ENCODE peak calls at places on chromosomes 5 and 9, in five cellular contexts. One of them, this sample, is unnamed.

GRCh38 chr9:128987800-128988199 is 40.3 kb downstream of the NUP188 start:
- DNase-seq in vagina: no peak
- DNase-seq in right lobe of liver: no peak
- DNase-seq in astrocyte of the cerebellum: peak
- DNase-seq in cardiac fibroblast: peak
- DNase-seq in this sample: peak

GRCh38 chr5:43312699-43313034 is 545 bp downstream of the HMGCS1 start:
- DNase-seq in vagina: no peak
- DNase-seq in right lobe of liver: no peak
- DNase-seq in astrocyte of the cerebellum: no peak
- DNase-seq in cardiac fibroblast: no peak
- DNase-seq in this sample: no peak

GRCh38 chr9:14752871-14753270 is 30.3 kb upstream of the CER1 start:
- DNase-seq in vagina: no peak
- DNase-seq in right lobe of liver: no peak
- DNase-seq in astrocyte of the cerebellum: no peak
- DNase-seq in cardiac fibroblast: no peak
- DNase-seq in this sample: no peak

GRCh38 chr9:92963831-92964606 is 16.7 kb downstream of the FGD3 start:
- DNase-seq in vagina: no peak
- DNase-seq in right lobe of liver: peak
- DNase-seq in astrocyte of the cerebellum: no peak
- DNase-seq in cardiac fibroblast: no peak
- DNase-seq in this sample: no peak

GRCh38 chr5:133428072-133428660 is 184.2 kb downstream of the FSTL4 start:
- DNase-seq in vagina: peak
- DNase-seq in right lobe of liver: no peak
- DNase-seq in astrocyte of the cerebellum: no peak
- DNase-seq in cardiac fibroblast: no peak
- DNase-seq in this sample: no peak

GRCh38 chr5:161040818-161041217 is 188.8 kb upstream of the ATP10B start:
- DNase-seq in vagina: no peak
- DNase-seq in right lobe of liver: no peak
- DNase-seq in astrocyte of the cerebellum: no peak
- DNase-seq in cardiac fibroblast: no peak
- DNase-seq in this sample: no peak

GRCh38 chr9:84153885-84154284 is 173.3 kb downstream of the RMI1 start:
- DNase-seq in vagina: no peak
- DNase-seq in right lobe of liver: no peak
- DNase-seq in astrocyte of the cerebellum: no peak
- DNase-seq in cardiac fibroblast: peak
- DNase-seq in this sample: no peak

GRCh38 chr9:129178983-129179382 is 922 bp upstream of the IER5L start:
- DNase-seq in vagina: no peak
- DNase-seq in right lobe of liver: no peak
- DNase-seq in astrocyte of the cerebellum: no peak
- DNase-seq in cardiac fibroblast: no peak
- DNase-seq in this sample: no peak

GRCh38 chr9:37943329-37944265 is 39.7 kb upstream of the SLC25A51 start:
- DNase-seq in vagina: no peak
- DNase-seq in right lobe of liver: no peak
- DNase-seq in astrocyte of the cerebellum: peak
- DNase-seq in cardiac fibroblast: peak
- DNase-seq in this sample: peak

GRCh38 chr5:81397169-81397568 is 3.2 kb upstream of the ACOT12 start:
- DNase-seq in vagina: no peak
- DNase-seq in right lobe of liver: peak
- DNase-seq in astrocyte of the cerebellum: no peak
- DNase-seq in cardiac fibroblast: peak
- DNase-seq in this sample: no peak

GRCh38 chr5:174571662-174572397 is 152.6 kb upstream of the MSX2 start:
- DNase-seq in vagina: no peak
- DNase-seq in right lobe of liver: no peak
- DNase-seq in astrocyte of the cerebellum: peak
- DNase-seq in cardiac fibroblast: peak
- DNase-seq in this sample: peak

GRCh38 chr5:180648658-180649296 is 623 bp downstream of the FLT4 start:
- DNase-seq in vagina: no peak
- DNase-seq in right lobe of liver: peak
- DNase-seq in astrocyte of the cerebellum: no peak
- DNase-seq in cardiac fibroblast: no peak
- DNase-seq in this sample: no peak

GRCh38 chr9:72362680-72363139 is 2.3 kb downstream of the ZFAND5 start:
- DNase-seq in vagina: peak
- DNase-seq in right lobe of liver: peak
- DNase-seq in astrocyte of the cerebellum: no peak
- DNase-seq in cardiac fibroblast: peak
- DNase-seq in this sample: no peak

GRCh38 chr9:72365525-72366256 is 683 bp upstream of the ZFAND5 start:
- DNase-seq in vagina: peak
- DNase-seq in right lobe of liver: peak
- DNase-seq in astrocyte of the cerebellum: peak
- DNase-seq in cardiac fibroblast: peak
- DNase-seq in this sample: peak

GRCh38 chr9:72363226-72363625 is 1.8 kb downstream of the ZFAND5 start:
- DNase-seq in vagina: no peak
- DNase-seq in right lobe of liver: no peak
- DNase-seq in astrocyte of the cerebellum: no peak
- DNase-seq in cardiac fibroblast: no peak
- DNase-seq in this sample: no peak

GRCh38 chr9:72363908-72364678 is 915 bp downstream of the ZFAND5 start:
- DNase-seq in vagina: no peak
- DNase-seq in right lobe of liver: peak
- DNase-seq in astrocyte of the cerebellum: no peak
- DNase-seq in cardiac fibroblast: peak
- DNase-seq in this sample: no peak

GRCh38 chr9:72364679-72365524 is at the start of gene ZFAND5:
- DNase-seq in vagina: peak
- DNase-seq in right lobe of liver: peak
- DNase-seq in astrocyte of the cerebellum: peak
- DNase-seq in cardiac fibroblast: peak
- DNase-seq in this sample: peak
- TF ChIP-seq CTCF in vagina: no peak
- TF ChIP-seq CTCF in right lobe of liver: no peak
- TF ChIP-seq CTCF in astrocyte of the cerebellum: no peak
- TF ChIP-seq CTCF in cardiac fibroblast: no peak
- TF ChIP-seq CTCF in this sample: no peak

GRCh38 chr9:3239240-3239639 is 286.6 kb downstream of the RFX3 start:
- DNase-seq in vagina: no peak
- DNase-seq in right lobe of liver: no peak
- DNase-seq in astrocyte of the cerebellum: no peak
- DNase-seq in cardiac fibroblast: no peak
- DNase-seq in this sample: no peak

GRCh38 chr9:3243676-3244075 is 282.1 kb downstream of the RFX3 start:
- DNase-seq in vagina: no peak
- DNase-seq in right lobe of liver: no peak
- DNase-seq in astrocyte of the cerebellum: no peak
- DNase-seq in cardiac fibroblast: no peak
- DNase-seq in this sample: no peak

GRCh38 chr9:3238241-3238640 is 287.6 kb downstream of the RFX3 start:
- DNase-seq in vagina: no peak
- DNase-seq in right lobe of liver: no peak
- DNase-seq in astrocyte of the cerebellum: no peak
- DNase-seq in cardiac fibroblast: no peak
- DNase-seq in this sample: no peak

GRCh38 chr9:3241290-3241689 is 284.5 kb downstream of the RFX3 start:
- DNase-seq in vagina: no peak
- DNase-seq in right lobe of liver: no peak
- DNase-seq in astrocyte of the cerebellum: peak
- DNase-seq in cardiac fibroblast: no peak
- DNase-seq in this sample: no peak

GRCh38 chr9:3240651-3241268 is 285.0 kb downstream of the RFX3 start:
- DNase-seq in vagina: no peak
- DNase-seq in right lobe of liver: peak
- DNase-seq in astrocyte of the cerebellum: peak
- DNase-seq in cardiac fibroblast: peak
- DNase-seq in this sample: peak
- TF ChIP-seq CTCF in vagina: peak
- TF ChIP-seq CTCF in right lobe of liver: peak
- TF ChIP-seq CTCF in astrocyte of the cerebellum: peak
- TF ChIP-seq CTCF in cardiac fibroblast: peak
- TF ChIP-seq CTCF in this sample: peak

GRCh38 chr5:135750506-135750905 is 84.0 kb upstream of the SLC25A48 start:
- DNase-seq in vagina: no peak
- DNase-seq in right lobe of liver: no peak
- DNase-seq in astrocyte of the cerebellum: no peak
- DNase-seq in cardiac fibroblast: no peak
- DNase-seq in this sample: no peak
- TF ChIP-seq CTCF in vagina: no peak
- TF ChIP-seq CTCF in right lobe of liver: no peak
- TF ChIP-seq CTCF in astrocyte of the cerebellum: peak
- TF ChIP-seq CTCF in cardiac fibroblast: no peak
- TF ChIP-seq CTCF in this sample: peak

DNA sequence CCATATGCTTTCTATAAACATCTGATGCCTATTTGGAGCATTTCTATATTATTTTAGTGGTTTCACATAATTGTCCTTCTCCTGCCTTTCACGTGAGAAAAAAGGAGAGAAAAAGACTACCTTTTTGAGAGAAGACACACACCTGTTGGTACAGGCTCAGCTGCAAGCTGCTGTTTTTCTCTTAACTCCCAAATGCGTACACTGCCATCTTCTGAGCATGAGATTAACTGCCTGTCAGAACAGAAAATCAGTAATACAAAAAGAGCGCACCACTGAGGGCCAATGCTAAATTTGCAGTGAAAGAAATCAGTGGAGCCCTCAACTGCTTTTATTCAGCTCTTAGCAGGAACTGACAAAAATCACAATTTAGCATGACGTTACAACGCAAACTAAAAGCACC is 54.9 kb downstream of the WDR41 start:
- DNase-seq in vagina: no peak
- DNase-seq in right lobe of liver: no peak
- DNase-seq in astrocyte of the cerebellum: no peak
- DNase-seq in cardiac fibroblast: no peak
- DNase-seq in this sample: no peak
- TF ChIP-seq CTCF in vagina: no peak
- TF ChIP-seq CTCF in right lobe of liver: peak
- TF ChIP-seq CTCF in astrocyte of the cerebellum: no peak
- TF ChIP-seq CTCF in cardiac fibroblast: no peak
- TF ChIP-seq CTCF in this sample: peak

GRCh38 chr5:74201334-74202081 is 439.0 kb downstream of the ENC1 start:
- DNase-seq in vagina: no peak
- DNase-seq in right lobe of liver: no peak
- DNase-seq in astrocyte of the cerebellum: peak
- DNase-seq in cardiac fibroblast: peak
- DNase-seq in this sample: no peak
- TF ChIP-seq CTCF in vagina: no peak
- TF ChIP-seq CTCF in right lobe of liver: no peak
- TF ChIP-seq CTCF in astrocyte of the cerebellum: peak
- TF ChIP-seq CTCF in cardiac fibroblast: no peak
- TF ChIP-seq CTCF in this sample: no peak

DNA sequence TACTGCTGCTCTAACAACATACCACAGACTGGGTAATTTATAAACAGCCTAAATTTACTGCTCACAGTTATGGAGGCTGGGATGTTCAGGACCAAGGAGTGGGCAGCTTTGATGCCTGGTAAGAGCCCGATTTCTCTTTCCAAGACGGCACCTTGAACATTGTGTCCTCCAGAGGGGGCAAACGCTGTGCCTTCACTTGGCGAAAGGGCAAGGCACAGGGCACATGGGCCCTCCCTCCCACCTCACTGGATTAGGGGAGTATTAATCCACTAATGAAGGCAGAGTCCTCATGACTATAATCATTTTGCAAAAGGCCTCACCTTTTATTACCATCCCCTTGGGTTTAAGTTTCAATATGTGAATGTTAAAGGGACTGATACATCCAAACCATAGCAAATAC is 397.7 kb downstream of the TMEM38B start:
- DNase-seq in vagina: no peak
- DNase-seq in right lobe of liver: no peak
- DNase-seq in astrocyte of the cerebellum: no peak
- DNase-seq in cardiac fibroblast: no peak
- DNase-seq in this sample: no peak
- TF ChIP-seq CTCF in vagina: no peak
- TF ChIP-seq CTCF in right lobe of liver: no peak
- TF ChIP-seq CTCF in astrocyte of the cerebellum: no peak
- TF ChIP-seq CTCF in cardiac fibroblast: no peak
- TF ChIP-seq CTCF in this sample: no peak

GRCh38 chr9:2337131-2337530 is 284.5 kb upstream of the VLDLR start:
- DNase-seq in vagina: no peak
- DNase-seq in right lobe of liver: no peak
- DNase-seq in astrocyte of the cerebellum: no peak
- DNase-seq in cardiac fibroblast: no peak
- DNase-seq in this sample: no peak

GRCh38 chr9:2338770-2339169 is 282.8 kb upstream of the VLDLR start:
- DNase-seq in vagina: no peak
- DNase-seq in right lobe of liver: no peak
- DNase-seq in astrocyte of the cerebellum: no peak
- DNase-seq in cardiac fibroblast: no peak
- DNase-seq in this sample: no peak

GRCh38 chr9:2337602-2338001 is 284.0 kb upstream of the VLDLR start:
- DNase-seq in vagina: no peak
- DNase-seq in right lobe of liver: no peak
- DNase-seq in astrocyte of the cerebellum: no peak
- DNase-seq in cardiac fibroblast: no peak
- DNase-seq in this sample: no peak

GRCh38 chr9:2335260-2335659 is 286.3 kb upstream of the VLDLR start:
- DNase-seq in vagina: no peak
- DNase-seq in right lobe of liver: no peak
- DNase-seq in astrocyte of the cerebellum: no peak
- DNase-seq in cardiac fibroblast: no peak
- DNase-seq in this sample: no peak

DNA sequence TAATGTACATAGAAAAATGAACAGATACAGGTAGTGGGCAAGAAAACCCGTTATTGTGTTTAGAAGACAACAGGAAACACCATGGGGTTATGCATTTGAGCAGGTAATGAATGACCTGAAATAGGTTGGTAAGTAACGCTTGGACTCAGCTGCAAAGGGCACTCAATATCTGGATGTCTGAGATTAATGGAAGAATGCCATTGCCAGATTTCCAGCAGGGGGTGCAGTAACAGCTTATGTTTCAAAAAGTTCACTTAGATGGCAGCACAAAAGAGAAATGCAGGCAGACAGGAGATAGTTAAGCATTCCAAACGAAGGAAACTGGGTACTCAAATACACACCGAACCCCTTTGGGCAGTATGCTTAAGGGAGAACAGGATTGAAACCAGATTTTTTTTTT is 285.5 kb upstream of the VLDLR start:
- DNase-seq in vagina: no peak
- DNase-seq in right lobe of liver: no peak
- DNase-seq in astrocyte of the cerebellum: no peak
- DNase-seq in cardiac fibroblast: peak
- DNase-seq in this sample: no peak
- TF ChIP-seq CTCF in vagina: no peak
- TF ChIP-seq CTCF in right lobe of liver: peak
- TF ChIP-seq CTCF in astrocyte of the cerebellum: peak
- TF ChIP-seq CTCF in cardiac fibroblast: peak
- TF ChIP-seq CTCF in this sample: peak